ENCODE peak calls at places on chromosomes 6 and 20, in seven cellular contexts. K is tibial nerve, S is A549, A is thoracic aorta, F is T-helper 17 cell, Q is mammary epithelial cell, R is heart right ventricle. X is an unnamed sample. For H3K9me3, the result is how much of the 10 kb centered on the place peaks cover.

GRCh38 chr6:157774153-157775135 is 48.6 kb upstream of the SNX9 start:
- DNase-seq in Q (no peak), S (no peak), F (no peak), A (no peak), K (no peak), R (no peak), X (no peak)

GRCh38 chr6:108736832-108737231 is 111.4 kb upstream of the ARMC2 start:
- DNase-seq in Q (peak), A (peak), F (no peak), K (peak), S (peak), R (no peak), X (no peak)

GRCh38 chr6:57242505-57242904 is 20.4 kb upstream of the RAB23 start:
- DNase-seq in S (peak), Q (peak), F (no peak), A (no peak), R (no peak), K (no peak), X (no peak)

GRCh38 chr6:150491131-150491795 is 108.4 kb upstream of the PLEKHG1 start:
- DNase-seq in S (peak), Q (peak), F (no peak), R (no peak), K (no peak), A (no peak), X (no peak)

GRCh38 chr6:149864578-149865535 is 698 bp upstream of the LRP11 start:
- DNase-seq in F (no peak), Q (peak), R (no peak), A (no peak), K (peak), S (peak), X (no peak)

GRCh38 chr6:87710090-87710489 is 8.1 kb upstream of the AKIRIN2 start:
- DNase-seq in K (no peak), R (no peak), S (no peak), A (no peak), F (no peak), Q (no peak), X (no peak)

GRCh38 chr6:36651659-36652379 is 26.7 kb upstream of the CDKN1A start:
- DNase-seq in K (no peak), S (no peak), R (no peak), A (no peak), Q (no peak), F (no peak), X (no peak)

GRCh38 chr20:62103508-62104233 is 18.6 kb upstream of the LSM14B start:
- DNase-seq in Q (no peak), K (no peak), A (no peak), S (no peak), R (no peak), F (no peak), X (no peak)

GRCh38 chr6:156949376-156949775 is 172.2 kb downstream of the ARID1B start:
- DNase-seq in Q (peak), A (no peak), F (no peak), K (no peak), R (no peak), S (peak), X (no peak)

GRCh38 chr20:15711177-15711576 is 862.1 kb downstream of the KIF16B start:
- DNase-seq in S (no peak), R (no peak), K (no peak), Q (no peak), F (no peak), A (no peak), X (no peak)

GRCh38 chr6:31966997-31967925 is 4.7 kb downstream of the DXO start:
- DNase-seq in S (no peak), F (no peak), R (no peak), A (no peak), K (no peak), Q (no peak), X (no peak)

GRCh38 chr6:96194675-96195074 is 178.9 kb downstream of the FUT9 start:
- DNase-seq in R (no peak), Q (no peak), F (no peak), K (no peak), A (no peak), S (no peak), X (no peak)

GRCh38 chr6:22248513-22249308 is 48.1 kb downstream of the PRL start:
- DNase-seq in K (no peak), A (no peak), Q (no peak), S (peak), F (no peak), R (no peak), X (no peak)

GRCh38 chr6:169653691-169654090 is 48.1 kb downstream of the WDR27 start:
- DNase-seq in F (no peak), R (no peak), A (no peak), Q (no peak), K (no peak), S (no peak), X (peak)

GRCh38 chr20:45138451-45139300 is 14.4 kb upstream of the WFDC12 start:
- DNase-seq in S (peak), A (no peak), F (no peak), R (peak), K (peak), Q (peak), X (peak)

GRCh38 chr6:129575378-129576118 is 134.4 kb downstream of the ARHGAP18 start:
- DNase-seq in A (no peak), R (no peak), F (no peak), K (peak), S (peak), Q (peak), X (no peak)

GRCh38 chr20:25408890-25409289 is 1.4 kb downstream of the GINS1 start:
- DNase-seq in R (no peak), A (no peak), F (no peak), K (no peak), S (no peak), Q (no peak), X (no peak)

GRCh38 chr6:90478278-90478677 is 108.6 kb downstream of the MAP3K7 start:
- DNase-seq in K (no peak), F (no peak), Q (no peak), A (no peak), S (no peak), R (no peak), X (no peak)

GRCh38 chr6:151716446-151717047 is 90.9 kb upstream of the ESR1 start:
- DNase-seq in A (no peak), S (no peak), F (no peak), R (no peak), Q (no peak), K (no peak), X (no peak)

GRCh38 chr6:127554435-127555006 is 22.5 kb upstream of the C6orf58 start:
- DNase-seq in R (no peak), Q (peak), F (no peak), A (no peak), K (no peak), S (peak), X (no peak)

GRCh38 chr6:1285589-1286340 is 26.1 kb upstream of the FOXQ1 start:
- DNase-seq in Q (peak), A (no peak), S (no peak), K (no peak), F (no peak), R (peak), X (no peak)

GRCh38 chr6:74222768-74223321 is 526.8 kb downstream of the CD109 start:
- DNase-seq in R (no peak), F (no peak), Q (no peak), A (no peak), K (no peak), S (no peak), X (no peak)

GRCh38 chr6:108071736-108072276 is 2.7 kb downstream of the OSTM1 start:
- DNase-seq in Q (no peak), R (no peak), A (no peak), K (no peak), S (no peak), F (no peak), X (no peak)

GRCh38 chr20:59831901-59832240 is 101.6 kb downstream of the SYCP2 start:
- DNase-seq in R (no peak), S (no peak), F (no peak), K (no peak), A (no peak), Q (no peak), X (no peak)

GRCh38 chr6:66605971-66606370 is 898.9 kb upstream of the EYS start:
- DNase-seq in K (no peak), S (no peak), R (no peak), F (no peak), A (no peak), Q (no peak), X (no peak)

GRCh38 chr20:62551408-62552323 is 75.9 kb upstream of the GATA5 start:
- DNase-seq in A (no peak), K (no peak), F (no peak), R (no peak), S (no peak), Q (no peak), X (no peak)

GRCh38 chr6:27237089-27237723 is 10.3 kb upstream of the PRSS16 start:
- DNase-seq in S (no peak), F (no peak), Q (peak), A (no peak), R (no peak), K (no peak), X (no peak)

GRCh38 chr6:27239258-27239657 is 8.2 kb upstream of the PRSS16 start:
- DNase-seq in S (no peak), R (no peak), F (no peak), A (no peak), Q (no peak), K (no peak), X (no peak)

GRCh38 chr6:27238010-27238983 is 9.2 kb upstream of the PRSS16 start:
- DNase-seq in F (no peak), K (no peak), R (no peak), A (no peak), Q (peak), S (no peak), X (no peak)

GRCh38 chr6:27242589-27243265 is 4.8 kb upstream of the PRSS16 start:
- DNase-seq in S (no peak), Q (no peak), F (no peak), R (no peak), K (no peak), A (no peak), X (no peak)

DNA sequence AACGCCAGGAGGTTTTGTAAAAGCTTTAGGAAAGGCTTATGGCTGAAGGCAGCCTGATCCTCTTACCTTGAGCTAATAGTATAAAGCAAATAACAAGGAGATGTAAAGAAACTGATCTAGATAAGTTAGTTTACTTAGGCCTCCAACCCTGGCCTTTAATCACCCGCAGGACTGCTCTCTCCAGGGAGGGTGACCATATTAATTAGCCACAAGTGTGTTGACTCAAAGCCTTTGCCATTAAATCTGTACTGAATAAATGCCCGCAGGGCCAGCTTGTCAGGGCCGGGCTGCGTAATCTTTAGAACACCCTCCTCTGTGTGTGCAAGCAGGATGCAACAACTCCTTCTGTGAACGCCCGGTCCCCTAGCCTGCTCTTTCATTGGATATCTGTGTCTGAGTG is 6.1 kb upstream of the PRSS16 start:
- DNase-seq in S (no peak), Q (no peak), A (no peak), K (no peak), F (no peak), R (no peak), X (no peak)
- H3K9me3 ChIP-seq in S (under half), Q (under half), A (under half), K (under half), F (under half), R (under half), X (under half)

GRCh38 chr20:29874476-29875202 is 1382.8 kb upstream of the DEFB115 start:
- DNase-seq in R (no peak), K (no peak), F (no peak), A (no peak), S (no peak), Q (no peak), X (no peak)
- H3K9me3 ChIP-seq in R (half or more), K (under half), F (under half), A (under half), S (under half), Q (under half), X (half or more)

GRCh38 chr20:21701171-21701876 is 4.1 kb upstream of the PAX1 start:
- DNase-seq in F (no peak), K (no peak), Q (no peak), A (no peak), S (no peak), R (no peak), X (no peak)

GRCh38 chr20:21702553-21703467 is 2.7 kb upstream of the PAX1 start:
- DNase-seq in Q (peak), F (no peak), R (peak), K (peak), A (no peak), S (peak), X (peak)

GRCh38 chr20:21704408-21705385 is 767 bp upstream of the PAX1 start:
- DNase-seq in K (no peak), S (no peak), Q (no peak), F (no peak), A (no peak), R (no peak), X (no peak)

GRCh38 chr20:21703740-21704407 is 1.6 kb upstream of the PAX1 start:
- DNase-seq in K (no peak), F (no peak), Q (no peak), A (no peak), S (no peak), R (no peak), X (peak)

GRCh38 chr20:21702001-21702400 is 3.5 kb upstream of the PAX1 start:
- DNase-seq in A (no peak), F (no peak), S (no peak), K (no peak), R (no peak), Q (no peak), X (peak)
- H3K9me3 ChIP-seq in A (under half), F (under half), S (under half), K (under half), R (under half), Q (under half), X (under half)

DNA sequence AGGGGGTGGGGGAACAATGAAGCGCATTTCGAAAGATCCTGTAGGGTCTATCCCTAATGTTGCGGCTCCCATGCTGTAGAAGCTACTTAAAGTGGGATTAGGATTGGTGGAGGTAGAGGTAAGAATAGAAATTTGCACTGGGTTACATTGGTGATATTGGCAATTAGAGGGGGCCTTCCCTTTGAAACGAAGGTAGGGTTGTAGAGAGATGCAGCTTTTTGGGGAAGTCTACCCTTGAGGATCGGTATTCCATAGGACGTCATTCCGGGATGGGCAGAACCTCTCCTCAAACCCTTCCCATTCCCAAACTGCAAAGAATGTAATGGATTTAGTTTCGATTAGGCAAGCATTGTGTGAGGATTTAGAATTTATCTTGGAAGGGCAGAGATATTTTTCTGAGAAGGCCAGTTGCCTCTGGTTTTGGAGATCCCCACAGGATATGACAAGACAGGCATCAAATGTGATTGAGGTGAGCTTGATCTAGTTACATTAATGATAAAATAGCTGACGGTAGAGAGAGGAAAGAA is 5.4 kb upstream of the ZNFX1 start:
- DNase-seq in K (no peak), Q (no peak), S (no peak), A (no peak), R (no peak), F (no peak), X (no peak)
- H3K9me3 ChIP-seq in K (under half), Q (under half), S (under half), A (under half), R (half or more), F (half or more), X (half or more)

DNA sequence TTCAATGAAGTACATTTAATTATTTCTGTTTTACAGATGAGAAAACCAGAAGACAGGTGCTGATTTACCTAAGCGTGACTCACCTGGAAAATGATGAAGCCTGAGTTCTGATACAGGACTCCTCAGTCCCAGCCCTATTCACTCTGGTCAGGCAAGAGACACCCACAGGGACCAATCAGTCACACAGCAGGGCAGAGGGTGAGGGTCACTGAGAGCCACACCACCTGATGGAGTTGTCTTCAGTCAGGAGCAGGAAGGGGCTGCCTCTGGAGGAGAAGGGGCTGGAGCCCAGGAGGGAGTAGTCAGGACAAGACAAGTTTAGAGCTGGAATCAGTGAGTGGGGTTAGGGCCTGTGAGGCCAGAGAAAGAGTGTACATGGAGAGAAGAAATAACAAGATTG is 251.2 kb upstream of the MOCS1 start:
- DNase-seq in R (no peak), F (no peak), K (no peak), Q (no peak), A (no peak), S (no peak), X (no peak)
- H3K9me3 ChIP-seq in R (under half), F (under half), K (under half), Q (under half), A (under half), S (under half), X (under half)

GRCh38 chr6:106860940-106861339 is 113.6 kb downstream of the CD24 start:
- DNase-seq in R (no peak), S (no peak), K (no peak), A (no peak), F (no peak), Q (no peak), X (no peak)
- H3K9me3 ChIP-seq in R (under half), S (under half), K (under half), A (under half), F (under half), Q (under half), X (under half)

X was measured in left lung.